ENCODE peak calls at places on chromosomes 6 and 20, in eight cellular contexts. L, X, N, Z, V, W, G and C are unnamed samples.
A peak's percentile ranks its signal among the peaks of the same experiment; 100 is the strongest.

GRCh38 chr6:83231146-83231545 is 38.0 kb downstream of the RWDD2A start:
- DNase-seq in X (peak; percentile 44), G (no peak), W (no peak), Z (no peak), L (no peak), V (peak; percentile 73), N (no peak), C (no peak)

GRCh38 chr6:73710470-73710869 is 14.5 kb downstream of the CD109 start:
- DNase-seq in V (peak; percentile 65), W (no peak), G (no peak), L (no peak), X (peak; percentile 85), N (no peak), Z (no peak), C (peak; percentile 76)

GRCh38 chr6:108260126-108260808 is 573 bp downstream of the SNX3 start:
- DNase-seq in L (peak; percentile 52), N (peak; percentile 18), V (no peak), G (peak; percentile 64), Z (peak; percentile 50), W (peak; percentile 7), X (peak; percentile 54), C (no peak)

GRCh38 chr20:60202046-60202445 is 243.8 kb downstream of the CDH26 start:
- DNase-seq in G (no peak), L (no peak), N (no peak), V (no peak), W (no peak), X (no peak), Z (no peak), C (no peak)

GRCh38 chr6:41073203-41073967 is 611 bp downstream of the NFYA start:
- DNase-seq in W (peak; percentile 73), L (peak; percentile 85), G (peak; percentile 79), N (peak; percentile 88), X (no peak), Z (peak; percentile 88), V (peak; percentile 50), C (peak; percentile 61)

GRCh38 chr6:34295721-34296120 is 46.9 kb upstream of the SMIM29 start:
- DNase-seq in W (no peak), N (no peak), G (peak; percentile 55), X (no peak), L (peak; percentile 34), V (no peak), Z (no peak), C (peak; percentile 51)

GRCh38 chr6:152750694-152751093 is at the start of gene VIP:
- DNase-seq in V (peak; percentile 35), N (peak; percentile 54), X (peak; percentile 36), L (no peak), W (no peak), Z (no peak), G (no peak), C (peak; percentile 63)

GRCh38 chr6:74654296-74654695 is 551.6 kb downstream of the COL12A1 start:
- DNase-seq in X (no peak), W (no peak), G (no peak), V (no peak), L (no peak), Z (no peak), N (no peak), C (no peak)

GRCh38 chr6:117677553-117678131 is 2.4 kb downstream of the NUS1 start:
- DNase-seq in Z (no peak), L (peak; percentile 21), N (no peak), W (no peak), X (peak; percentile 89), V (no peak), G (no peak), C (no peak)

GRCh38 chr20:46709459-46710148 is at the start of gene SLC2A10:
- DNase-seq in N (peak; percentile 78), W (no peak), Z (no peak), L (no peak), X (peak; percentile 55), G (no peak), V (no peak), C (no peak)

GRCh38 chr6:152167639-152168603 is 360.4 kb downstream of the ESR1 start:
- DNase-seq in W (no peak), G (no peak), X (peak; percentile 33), V (no peak), L (no peak), Z (no peak), N (no peak), C (no peak)

GRCh38 chr6:81614292-81614691 is 138.2 kb downstream of the TENT5A start:
- DNase-seq in X (peak; percentile 13), G (no peak), N (no peak), W (no peak), L (no peak), Z (no peak), V (no peak), C (no peak)

GRCh38 chr6:144377586-144377985 is 92.5 kb downstream of the UTRN start:
- DNase-seq in V (no peak), G (no peak), L (peak; percentile 43), W (no peak), Z (no peak), X (peak; percentile 85), N (peak; percentile 16), C (no peak)